ENCODE peak calls at places on chromosomes 11 and 22, in ten cellular contexts. H is progenitor cell of endocrine pancreas; Z is activated CD4-positive, CD25-positive, alpha-beta regulatory T cell; F is HAP-1; R is AG09319; N is glomerular endothelial cell; P is fibroblast of the aortic adventitia; V is mesenchymal stem cell; J is HEK293T; D is GM23338. Q is an unnamed sample.
A peak's percentile ranks its signal among the peaks of the same experiment; 100 is the strongest.

GRCh38 chr11:116835042-116835772 is 2.2 kb downstream of the APOA1 start:
- DNase-seq in V (no peak), N (no peak), D (peak; percentile 41), F (no peak), J (peak; percentile 14), P (no peak), Z (no peak), H (no peak), R (no peak), Q (no peak)

GRCh38 chr11:44615913-44616806 is 50.7 kb downstream of the CD82 start:
- DNase-seq in F (no peak), D (no peak), V (no peak), H (no peak), Z (no peak), J (no peak), R (no peak), P (no peak), N (no peak), Q (no peak)

GRCh38 chr22:48949375-48950149 is 878.1 kb downstream of the BRD1 start:
- DNase-seq in J (no peak), F (no peak), Z (no peak), H (no peak), D (no peak), N (no peak), P (no peak), R (no peak), V (no peak), Q (no peak)

GRCh38 chr11:15665368-15665871 is 550.7 kb downstream of the INSC start:
- DNase-seq in R (no peak), H (no peak), J (no peak), N (no peak), P (peak; percentile 73), Z (no peak), D (no peak), F (no peak), V (peak; percentile 92), Q (peak; percentile 72)

GRCh38 chr22:31248138-31248745 is 36.1 kb downstream of the LIMK2 start:
- DNase-seq in P (peak; percentile 90), D (peak; percentile 94), Z (peak; percentile 30), F (peak; percentile 83), N (no peak), J (peak; percentile 85), V (peak; percentile 96), R (peak; percentile 68), H (no peak), Q (peak; percentile 94)

GRCh38 chr22:37431366-37431765 is 4.1 kb upstream of the ELFN2 start:
- DNase-seq in V (no peak), R (no peak), N (no peak), H (no peak), J (no peak), D (no peak), P (no peak), Z (no peak), F (peak; percentile 61), Q (peak; percentile 12)

GRCh38 chr11:84136926-84137325 is 850.8 kb upstream of the CCDC90B start:
- DNase-seq in N (no peak), F (no peak), Z (no peak), H (no peak), J (no peak), D (no peak), V (no peak), P (peak; percentile 12), R (no peak), Q (no peak)

GRCh38 chr11:2566223-2567025 is 121.6 kb downstream of the KCNQ1 start:
- DNase-seq in R (no peak), F (no peak), P (peak; percentile 3), V (no peak), H (no peak), Z (no peak), D (no peak), J (no peak), N (no peak), Q (no peak)

Q was measured in IMR-90.